ENCODE peak calls at places on chromosomes 4 and X, in five cellular contexts. X, S, V, R and Z are unnamed samples.
A peak's percentile ranks its signal among the peaks of the same experiment; 100 is the strongest.

GRCh38 chr4:24519649-24520048 is 64.7 kb downstream of the DHX15 start:
- ATAC-seq in R (no peak), S (no peak), V (peak; percentile 37), X (peak; percentile 74), Z (no peak)

GRCh38 chrX:23861215-23861896 is 46.4 kb downstream of the APOO start:
- ATAC-seq in X (no peak), V (no peak), S (no peak), R (no peak), Z (no peak)

GRCh38 chrX:104307341-104307740 is 52.6 kb upstream of the ESX1 start:
- ATAC-seq in X (no peak), R (no peak), V (no peak), S (no peak), Z (no peak)

GRCh38 chr4:118712872-118713271 is 27.7 kb downstream of the METTL14 start:
- ATAC-seq in V (no peak), S (no peak), R (peak; percentile 89), X (no peak), Z (no peak)

GRCh38 chr4:91436556-91436955 is 867.2 kb upstream of the GRID2 start:
- ATAC-seq in R (no peak), V (no peak), X (no peak), S (no peak), Z (no peak)

GRCh38 chr4:104487105-104487504 is 7.6 kb downstream of the CXXC4 start:
- ATAC-seq in V (no peak), S (no peak), R (no peak), X (no peak), Z (no peak)

GRCh38 chrX:8404443-8404842 is 60.2 kb upstream of the VCX3B start:
- ATAC-seq in V (peak; percentile 35), R (no peak), X (peak; percentile 69), S (no peak), Z (no peak)

GRCh38 chr4:53055274-53055673 is 193.2 kb downstream of the RASL11B start:
- ATAC-seq in S (no peak), X (no peak), R (no peak), V (no peak), Z (no peak)

GRCh38 chr4:26032572-26033320 is 118.7 kb downstream of the SMIM20 start:
- ATAC-seq in S (no peak), X (peak; percentile 56), R (no peak), V (peak; percentile 83), Z (no peak)

GRCh38 chrX:27463187-27463586 is at the start of gene PPP4R3C:
- ATAC-seq in R (no peak), X (no peak), S (no peak), V (no peak), Z (no peak)